ENCODE peak calls at places on chromosome 11, in seven cellular contexts. One of them, this sample, is unnamed.

GRCh38 chr11:44630511-44631210 is 65.2 kb downstream of the CD82 start:
- DNase-seq in stomach: peak; percentile 7
- DNase-seq in SK-N-SH: no peak
- DNase-seq in transverse colon: peak; percentile 5
- DNase-seq in sigmoid colon: peak; percentile 57
- DNase-seq in K562: no peak
- DNase-seq in upper lobe of left lung: no peak
- DNase-seq in this sample: peak; percentile 42

GRCh38 chr11:119759324-119759723 is 30.3 kb upstream of the NECTIN1 start:
- DNase-seq in stomach: no peak
- DNase-seq in SK-N-SH: no peak
- DNase-seq in transverse colon: no peak
- DNase-seq in sigmoid colon: no peak
- DNase-seq in K562: peak; percentile 59
- DNase-seq in upper lobe of left lung: no peak
- DNase-seq in this sample: no peak

GRCh38 chr11:60771146-60771545 is 14.0 kb upstream of the MS4A10 start:
- DNase-seq in stomach: no peak
- DNase-seq in SK-N-SH: no peak
- DNase-seq in transverse colon: no peak
- DNase-seq in sigmoid colon: peak; percentile 56
- DNase-seq in K562: no peak
- DNase-seq in upper lobe of left lung: no peak
- DNase-seq in this sample: no peak

GRCh38 chr11:69533296-69534165 is 52.1 kb downstream of the LINC01488 start:
- DNase-seq in stomach: no peak
- DNase-seq in SK-N-SH: no peak
- DNase-seq in transverse colon: no peak
- DNase-seq in sigmoid colon: peak; percentile 53
- DNase-seq in K562: no peak
- DNase-seq in upper lobe of left lung: no peak
- DNase-seq in this sample: no peak

GRCh38 chr11:122165972-122166371 is 50.0 kb upstream of the BLID start:
- DNase-seq in stomach: no peak
- DNase-seq in SK-N-SH: no peak
- DNase-seq in transverse colon: no peak
- DNase-seq in sigmoid colon: no peak
- DNase-seq in K562: no peak
- DNase-seq in upper lobe of left lung: no peak
- DNase-seq in this sample: no peak

GRCh38 chr11:75946531-75947530 is 131.8 kb downstream of the UVRAG start:
- DNase-seq in stomach: no peak
- DNase-seq in SK-N-SH: no peak
- DNase-seq in transverse colon: no peak
- DNase-seq in sigmoid colon: peak; percentile 66
- DNase-seq in K562: peak; percentile 51
- DNase-seq in upper lobe of left lung: no peak
- DNase-seq in this sample: no peak

GRCh38 chr11:34068098-34068497 is 16.6 kb downstream of the CAPRIN1 start:
- DNase-seq in stomach: no peak
- DNase-seq in SK-N-SH: no peak
- DNase-seq in transverse colon: no peak
- DNase-seq in sigmoid colon: no peak
- DNase-seq in K562: no peak
- DNase-seq in upper lobe of left lung: no peak
- DNase-seq in this sample: no peak

GRCh38 chr11:33996498-33997454 is 54.8 kb upstream of the CAPRIN1 start:
- DNase-seq in stomach: peak; percentile 77
- DNase-seq in SK-N-SH: peak; percentile 80
- DNase-seq in transverse colon: peak; percentile 82
- DNase-seq in sigmoid colon: peak; percentile 74
- DNase-seq in K562: peak; percentile 88
- DNase-seq in upper lobe of left lung: peak; percentile 72
- DNase-seq in this sample: peak; percentile 78

GRCh38 chr11:65897020-65897471 is 3.1 kb downstream of the FOSL1 start:
- DNase-seq in stomach: no peak
- DNase-seq in SK-N-SH: no peak
- DNase-seq in transverse colon: no peak
- DNase-seq in sigmoid colon: no peak
- DNase-seq in K562: no peak
- DNase-seq in upper lobe of left lung: no peak
- DNase-seq in this sample: no peak

GRCh38 chr11:70437111-70437784 is 38.9 kb downstream of the CTTN start:
- DNase-seq in stomach: no peak
- DNase-seq in SK-N-SH: no peak
- DNase-seq in transverse colon: no peak
- DNase-seq in sigmoid colon: no peak
- DNase-seq in K562: no peak
- DNase-seq in upper lobe of left lung: no peak
- DNase-seq in this sample: no peak

GRCh38 chr11:7637447-7638157 is 35.7 kb downstream of the CYB5R2 start:
- DNase-seq in stomach: no peak
- DNase-seq in SK-N-SH: no peak
- DNase-seq in transverse colon: no peak
- DNase-seq in sigmoid colon: peak; percentile 88
- DNase-seq in K562: no peak
- DNase-seq in upper lobe of left lung: no peak
- DNase-seq in this sample: no peak

GRCh38 chr11:129023968-129024676 is 81.5 kb upstream of the TP53AIP1 start:
- DNase-seq in stomach: peak; percentile 82
- DNase-seq in SK-N-SH: no peak
- DNase-seq in transverse colon: peak; percentile 87
- DNase-seq in sigmoid colon: no peak
- DNase-seq in K562: no peak
- DNase-seq in upper lobe of left lung: no peak
- DNase-seq in this sample: no peak

GRCh38 chr11:33624082-33624481 is 76.5 kb downstream of the C11orf91 start:
- DNase-seq in stomach: no peak
- DNase-seq in SK-N-SH: no peak
- DNase-seq in transverse colon: no peak
- DNase-seq in sigmoid colon: no peak
- DNase-seq in K562: no peak
- DNase-seq in upper lobe of left lung: no peak
- DNase-seq in this sample: no peak

GRCh38 chr11:110891411-110891810 is 179.2 kb upstream of the ARHGAP20 start:
- DNase-seq in stomach: no peak
- DNase-seq in SK-N-SH: no peak
- DNase-seq in transverse colon: no peak
- DNase-seq in sigmoid colon: no peak
- DNase-seq in K562: no peak
- DNase-seq in upper lobe of left lung: no peak
- DNase-seq in this sample: no peak

GRCh38 chr11:59602432-59602831 is 13.1 kb downstream of the OSBP start:
- DNase-seq in stomach: no peak
- DNase-seq in SK-N-SH: no peak
- DNase-seq in transverse colon: no peak
- DNase-seq in sigmoid colon: no peak
- DNase-seq in K562: no peak
- DNase-seq in upper lobe of left lung: no peak
- DNase-seq in this sample: no peak

GRCh38 chr11:6637871-6638270 is 17.7 kb downstream of the DCHS1 start:
- DNase-seq in stomach: peak; percentile 67
- DNase-seq in SK-N-SH: no peak
- DNase-seq in transverse colon: no peak
- DNase-seq in sigmoid colon: peak; percentile 70
- DNase-seq in K562: peak; percentile 37
- DNase-seq in upper lobe of left lung: no peak
- DNase-seq in this sample: no peak

GRCh38 chr11:4748435-4748834 is 21.3 kb downstream of the OR51F1 start:
- DNase-seq in stomach: no peak
- DNase-seq in SK-N-SH: no peak
- DNase-seq in transverse colon: no peak
- DNase-seq in sigmoid colon: no peak
- DNase-seq in K562: no peak
- DNase-seq in upper lobe of left lung: no peak
- DNase-seq in this sample: no peak

GRCh38 chr11:70951139-70951804 is 301.1 kb downstream of the SHANK2 start:
- DNase-seq in stomach: no peak
- DNase-seq in SK-N-SH: no peak
- DNase-seq in transverse colon: no peak
- DNase-seq in sigmoid colon: no peak
- DNase-seq in K562: peak; percentile 2
- DNase-seq in upper lobe of left lung: no peak
- DNase-seq in this sample: no peak

GRCh38 chr11:83819936-83820549 is 533.9 kb upstream of the CCDC90B start:
- DNase-seq in stomach: no peak
- DNase-seq in SK-N-SH: peak; percentile 29
- DNase-seq in transverse colon: no peak
- DNase-seq in sigmoid colon: no peak
- DNase-seq in K562: peak; percentile 43
- DNase-seq in upper lobe of left lung: no peak
- DNase-seq in this sample: no peak

GRCh38 chr11:109222730-109223129 is 199.3 kb upstream of the C11orf87 start:
- DNase-seq in stomach: no peak
- DNase-seq in SK-N-SH: no peak
- DNase-seq in transverse colon: no peak
- DNase-seq in sigmoid colon: no peak
- DNase-seq in K562: no peak
- DNase-seq in upper lobe of left lung: no peak
- DNase-seq in this sample: no peak

GRCh38 chr11:18775492-18776292 is 15.9 kb downstream of the PTPN5 start:
- DNase-seq in stomach: peak; percentile 70
- DNase-seq in SK-N-SH: peak; percentile 76
- DNase-seq in transverse colon: peak; percentile 76
- DNase-seq in sigmoid colon: no peak
- DNase-seq in K562: peak; percentile 78
- DNase-seq in upper lobe of left lung: no peak
- DNase-seq in this sample: no peak

GRCh38 chr11:33830903-33831648 is 56.8 kb upstream of the FBXO3 start:
- DNase-seq in stomach: no peak
- DNase-seq in SK-N-SH: no peak
- DNase-seq in transverse colon: no peak
- DNase-seq in sigmoid colon: no peak
- DNase-seq in K562: no peak
- DNase-seq in upper lobe of left lung: no peak
- DNase-seq in this sample: no peak

GRCh38 chr11:125952973-125953372 is 7.1 kb downstream of the VSIG10L2 start:
- DNase-seq in stomach: peak; percentile 51
- DNase-seq in SK-N-SH: peak; percentile 56
- DNase-seq in transverse colon: peak; percentile 69
- DNase-seq in sigmoid colon: peak; percentile 92
- DNase-seq in K562: no peak
- DNase-seq in upper lobe of left lung: no peak
- DNase-seq in this sample: peak; percentile 85

GRCh38 chr11:67646535-67647336 is 3.8 kb downstream of the ACY3 start:
- DNase-seq in stomach: no peak
- DNase-seq in SK-N-SH: no peak
- DNase-seq in transverse colon: peak; percentile 79
- DNase-seq in sigmoid colon: no peak
- DNase-seq in K562: no peak
- DNase-seq in upper lobe of left lung: peak; percentile 85
- DNase-seq in this sample: peak; percentile 76

DNA sequence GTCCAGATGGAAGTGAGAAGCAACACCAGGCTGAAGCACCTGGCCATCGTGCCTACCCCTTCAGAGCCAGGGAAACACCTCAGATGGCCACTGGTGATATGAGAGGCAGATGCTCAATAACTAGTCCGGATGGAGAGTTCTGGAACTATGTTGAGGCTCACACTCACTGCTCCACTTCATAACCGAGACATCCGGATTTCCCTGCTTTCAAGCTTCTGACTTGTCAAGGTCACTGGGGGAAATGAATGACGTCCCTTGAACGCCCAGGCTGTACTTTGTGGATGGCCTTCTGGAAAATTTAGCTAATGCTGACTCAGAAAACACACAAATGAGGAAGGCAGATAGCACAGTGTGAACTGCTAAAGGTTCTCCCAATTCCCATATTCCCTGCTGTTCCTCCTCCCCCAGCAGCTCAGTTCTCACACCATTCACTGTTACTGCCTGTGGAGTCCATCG is at the start of gene LYVE1:
- DNase-seq in stomach: no peak
- DNase-seq in SK-N-SH: no peak
- DNase-seq in transverse colon: peak; percentile 11
- DNase-seq in sigmoid colon: peak; percentile 72
- DNase-seq in K562: peak; percentile 12
- DNase-seq in upper lobe of left lung: no peak
- DNase-seq in this sample: no peak
- TF ChIP-seq POLR2AphosphoS5 in stomach: peak; percentile 14
- TF ChIP-seq POLR2AphosphoS5 in SK-N-SH: no peak
- TF ChIP-seq POLR2AphosphoS5 in transverse colon: peak; percentile 21
- TF ChIP-seq POLR2AphosphoS5 in sigmoid colon: no peak
- TF ChIP-seq POLR2AphosphoS5 in K562: no peak
- TF ChIP-seq POLR2AphosphoS5 in upper lobe of left lung: peak; percentile 70
- TF ChIP-seq POLR2AphosphoS5 in this sample: no peak

GRCh38 chr11:113265343-113265742 is 49.0 kb upstream of the TTC12 start:
- DNase-seq in stomach: no peak
- DNase-seq in SK-N-SH: no peak
- DNase-seq in transverse colon: no peak
- DNase-seq in sigmoid colon: no peak
- DNase-seq in K562: no peak
- DNase-seq in upper lobe of left lung: no peak
- DNase-seq in this sample: no peak
- TF ChIP-seq EP300 in stomach: no peak
- TF ChIP-seq EP300 in SK-N-SH: no peak
- TF ChIP-seq EP300 in transverse colon: no peak
- TF ChIP-seq EP300 in sigmoid colon: no peak
- TF ChIP-seq EP300 in K562: no peak
- TF ChIP-seq EP300 in upper lobe of left lung: no peak
- TF ChIP-seq EP300 in this sample: no peak

GRCh38 chr11:101914737-101915426 is at the start of gene CEP126:
- DNase-seq in stomach: peak; percentile 93
- DNase-seq in SK-N-SH: peak; percentile 91
- DNase-seq in transverse colon: peak; percentile 95
- DNase-seq in sigmoid colon: peak; percentile 97
- DNase-seq in K562: peak; percentile 70
- DNase-seq in upper lobe of left lung: peak; percentile 96
- DNase-seq in this sample: peak; percentile 97

GRCh38 chr11:101914349-101914736 is 467 bp upstream of the CEP126 start:
- DNase-seq in stomach: no peak
- DNase-seq in SK-N-SH: no peak
- DNase-seq in transverse colon: no peak
- DNase-seq in sigmoid colon: no peak
- DNase-seq in K562: no peak
- DNase-seq in upper lobe of left lung: no peak
- DNase-seq in this sample: no peak

GRCh38 chr11:101916422-101916821 is at the start of gene ANGPTL5:
- DNase-seq in stomach: no peak
- DNase-seq in SK-N-SH: no peak
- DNase-seq in transverse colon: no peak
- DNase-seq in sigmoid colon: no peak
- DNase-seq in K562: no peak
- DNase-seq in upper lobe of left lung: no peak
- DNase-seq in this sample: no peak

GRCh38 chr11:101913631-101914030 is 1.2 kb upstream of the CEP126 start:
- DNase-seq in stomach: no peak
- DNase-seq in SK-N-SH: no peak
- DNase-seq in transverse colon: no peak
- DNase-seq in sigmoid colon: no peak
- DNase-seq in K562: no peak
- DNase-seq in upper lobe of left lung: no peak
- DNase-seq in this sample: no peak

GRCh38 chr11:101915811-101916291 is 471 bp downstream of the ANGPTL5 start:
- DNase-seq in stomach: no peak
- DNase-seq in SK-N-SH: peak; percentile 34
- DNase-seq in transverse colon: no peak
- DNase-seq in sigmoid colon: no peak
- DNase-seq in K562: no peak
- DNase-seq in upper lobe of left lung: no peak
- DNase-seq in this sample: no peak
- H3K4me1 ChIP-seq in stomach: peaks cover 32% of the 10 kb centered on the region
- H3K4me1 ChIP-seq in SK-N-SH: peaks cover 7% of the 10 kb centered on the region
- H3K4me1 ChIP-seq in transverse colon: peaks cover 28% of the 10 kb centered on the region
- H3K4me1 ChIP-seq in sigmoid colon: peaks cover 13% of the 10 kb centered on the region
- H3K4me1 ChIP-seq in K562: no peaks in the 10 kb centered on the region
- H3K4me1 ChIP-seq in upper lobe of left lung: peaks cover 13% of the 10 kb centered on the region
- H3K4me1 ChIP-seq in this sample: peaks cover 23% of the 10 kb centered on the region

GRCh38 chr11:10275714-10276113 is 18.3 kb downstream of the SBF2 start:
- DNase-seq in stomach: no peak
- DNase-seq in SK-N-SH: no peak
- DNase-seq in transverse colon: no peak
- DNase-seq in sigmoid colon: no peak
- DNase-seq in K562: no peak
- DNase-seq in upper lobe of left lung: no peak
- DNase-seq in this sample: no peak
- TF ChIP-seq POLR2AphosphoS5 in stomach: no peak
- TF ChIP-seq POLR2AphosphoS5 in SK-N-SH: no peak
- TF ChIP-seq POLR2AphosphoS5 in transverse colon: no peak
- TF ChIP-seq POLR2AphosphoS5 in sigmoid colon: no peak
- TF ChIP-seq POLR2AphosphoS5 in K562: no peak
- TF ChIP-seq POLR2AphosphoS5 in upper lobe of left lung: no peak
- TF ChIP-seq POLR2AphosphoS5 in this sample: no peak